ENCODE peak calls at places on chromosomes 4 and X, in five cellular contexts. N is dorsolateral prefrontal cortex; Z is CD8-positive, alpha-beta memory T cell; O is GM12892; V is NCI-H510A treated with DMSO at 0.1 percent for 48 hours. S is an unnamed sample.

GRCh38 chr4:16694491-16695276 is 203.8 kb downstream of the LDB2 start:
- DNase-seq in N (no peak), O (no peak), V (no peak), Z (no peak), S (peak; percentile 21)

GRCh38 chr4:57147335-57148060 is 37.3 kb upstream of the IGFBP7 start:
- DNase-seq in Z (no peak), V (no peak), O (no peak), N (no peak), S (no peak)

GRCh38 chrX:1658083-1658463 is 43.2 kb downstream of the ASMT start:
- DNase-seq in V (peak; percentile 59), N (no peak), Z (no peak), O (no peak), S (no peak)

GRCh38 chrX:134688839-134689238 is 30.6 kb upstream of the PLAC1 start:
- DNase-seq in N (no peak), O (no peak), Z (no peak), V (no peak), S (no peak)

GRCh38 chr4:8725071-8725841 is 132.7 kb downstream of the CPZ start:
- DNase-seq in O (no peak), V (no peak), N (no peak), Z (no peak), S (no peak)

GRCh38 chrX:151177141-151178027 is 1.0 kb downstream of the GPR50 start:
- DNase-seq in Z (no peak), O (no peak), N (no peak), V (no peak), S (no peak)

GRCh38 chr4:174553828-174554227 is 31.5 kb upstream of the HPGD start:
- DNase-seq in V (no peak), N (no peak), Z (no peak), O (no peak), S (no peak)

GRCh38 chr4:166165829-166166420 is 292.9 kb downstream of the TLL1 start:
- DNase-seq in N (peak; percentile 17), Z (no peak), O (no peak), V (peak; percentile 87), S (no peak)

GRCh38 chr4:140116442-140117104 is 37.4 kb downstream of the MAML3 start:
- DNase-seq in O (no peak), Z (no peak), V (no peak), N (no peak), S (no peak)

GRCh38 chr4:1503583-1504471 is 97.6 kb upstream of the NKX1-1 start:
- DNase-seq in O (no peak), N (no peak), V (no peak), Z (no peak), S (no peak)

GRCh38 chr4:99945718-99946345 is 586 bp downstream of the DNAJB14 start:
- DNase-seq in V (peak; percentile 21), N (no peak), Z (no peak), O (no peak), S (peak; percentile 35)

GRCh38 chrX:53281321-53281822 is at the start of gene IQSEC2:
- DNase-seq in O (no peak), V (peak; percentile 6), Z (no peak), N (no peak), S (peak; percentile 14)

GRCh38 chr4:78534286-78534955 is 17.1 kb upstream of the ANXA3 start:
- DNase-seq in O (no peak), N (no peak), V (no peak), Z (no peak), S (no peak)

GRCh38 chrX:145832796-145833195 is 15.2 kb downstream of the SLITRK2 start:
- DNase-seq in Z (no peak), N (no peak), V (no peak), O (no peak), S (no peak)

GRCh38 chr4:1571165-1571908 is 112.8 kb downstream of the FAM53A start:
- DNase-seq in V (no peak), Z (no peak), N (no peak), O (no peak), S (no peak)

GRCh38 chr4:26052663-26053534 is 138.9 kb downstream of the SMIM20 start:
- DNase-seq in O (no peak), Z (no peak), V (no peak), N (no peak), S (no peak)

GRCh38 chrX:107625776-107626175 is 2.5 kb upstream of the PRPS1 start:
- DNase-seq in N (no peak), O (no peak), V (no peak), Z (no peak), S (no peak)

GRCh38 chr4:148216321-148216720 is 225.9 kb downstream of the NR3C2 start:
- DNase-seq in N (no peak), Z (no peak), V (no peak), O (no peak), S (no peak)

GRCh38 chr4:111434581-111434980 is 710.7 kb upstream of the FAM241A start:
- DNase-seq in N (no peak), Z (no peak), V (no peak), O (no peak), S (no peak)

GRCh38 chr4:129064717-129065116 is 28.6 kb downstream of the SCLT1 start:
- DNase-seq in O (no peak), Z (no peak), N (no peak), V (no peak), S (no peak)

GRCh38 chr4:20408596-20408995 is 156.9 kb downstream of the SLIT2 start:
- DNase-seq in Z (no peak), O (no peak), N (peak; percentile 54), V (no peak), S (peak; percentile 53)

GRCh38 chrX:22698151-22698550 is 301.6 kb upstream of the DDX53 start:
- DNase-seq in O (no peak), N (no peak), Z (no peak), V (no peak), S (no peak)

GRCh38 chr4:1396806-1397455 is 9.3 kb downstream of the NKX1-1 start:
- DNase-seq in V (no peak), N (no peak), Z (no peak), O (peak; percentile 18), S (no peak)

GRCh38 chr4:156991161-156991560 is 19.6 kb upstream of the PDGFC start:
- DNase-seq in Z (no peak), O (no peak), N (no peak), V (no peak), S (no peak)

GRCh38 chrX:12946838-12947544 is 27.9 kb upstream of the TMSB4X start:
- DNase-seq in O (no peak), V (peak; percentile 77), N (peak; percentile 45), Z (peak; percentile 49), S (no peak)

GRCh38 chr4:77636902-77637301 is 31.3 kb downstream of the CXCL13 start:
- DNase-seq in Z (no peak), N (no peak), O (no peak), V (peak; percentile 89), S (no peak)

GRCh38 chr4:61202100-61202637 is 2.0 kb downstream of the ADGRL3 start:
- DNase-seq in Z (no peak), V (no peak), O (peak; percentile 1), N (peak; percentile 23), S (no peak)

GRCh38 chrX:108033890-108034289 is 11.0 kb upstream of the VSIG1 start:
- DNase-seq in Z (no peak), V (no peak), O (no peak), N (no peak), S (no peak)

GRCh38 chr4:69126030-69126429 is 29.8 kb downstream of the UGT2B7 start:
- DNase-seq in Z (no peak), N (no peak), V (no peak), O (no peak), S (no peak)

GRCh38 chr4:16608123-16608522 is 290.3 kb downstream of the LDB2 start:
- DNase-seq in V (no peak), Z (no peak), N (no peak), O (no peak), S (no peak)

GRCh38 chr4:26235500-26235899 is 85.3 kb upstream of the RBPJ start:
- DNase-seq in Z (no peak), O (no peak), V (peak; percentile 21), N (peak; percentile 39), S (no peak)

GRCh38 chr4:82638479-82638878 is 76.7 kb upstream of the TMEM150C start:
- DNase-seq in Z (no peak), O (no peak), V (peak; percentile 13), N (no peak), S (no peak)

GRCh38 chr4:2803624-2804448 is 11.0 kb downstream of the SH3BP2 start:
- DNase-seq in O (no peak), V (no peak), Z (no peak), N (no peak), S (no peak)

GRCh38 chrX:150887906-150888465 is 10.5 kb downstream of the CD99L2 start:
- DNase-seq in V (no peak), O (no peak), Z (no peak), N (no peak), S (no peak)

GRCh38 chr4:137755033-137755471 is 222.8 kb upstream of the PCDH18 start:
- DNase-seq in V (no peak), Z (no peak), O (no peak), N (no peak), S (no peak)

GRCh38 chrX:21881881-21882574 is 26.2 kb downstream of the YY2 start:
- DNase-seq in O (no peak), Z (no peak), N (no peak), V (no peak), S (no peak)

GRCh38 chr4:1291091-1291490 is 1.4 kb downstream of the MAEA start:
- DNase-seq in O (no peak), Z (no peak), N (no peak), V (no peak), S (no peak)

GRCh38 chr4:3717241-3717640 is 48.9 kb upstream of the ADRA2C start:
- DNase-seq in V (no peak), O (no peak), Z (no peak), N (no peak), S (no peak)

GRCh38 chr4:164169591-164169990 is 584.3 kb upstream of the SMIM31 start:
- DNase-seq in V (no peak), O (no peak), Z (no peak), N (no peak), S (no peak)

GRCh38 chrX:42797646-42798045 is 19.7 kb upstream of the PPP1R2C start:
- DNase-seq in O (no peak), N (no peak), Z (no peak), V (no peak), S (no peak)

S was measured in occipital lobe.